ENCODE peak calls at places on chromosomes 13 and 19, in eight cellular contexts. One of them, this sample, is unnamed.

GRCh38 chr19:29329460-29330134 is 116.6 kb upstream of the UQCRFS1 start:
- DNase-seq in fibroblast of lung: no peak
- DNase-seq in activated CD8-positive, alpha-beta memory T cell treated with anti-CD3 and anti-CD28 coated beads for 1 hour: no peak
- DNase-seq in cardiac fibroblast: no peak
- DNase-seq in T-helper 2 cell: no peak
- DNase-seq in HEK293T: peak
- DNase-seq in stimulated activated CD4-positive, alpha-beta T cell treated with anti-CD3 and anti-CD28 coated beads, Interleukin-1b, Interleukin-23, amount 100 ng/mL, for 24 hours: no peak
- DNase-seq in omental fat pad: no peak
- DNase-seq in this sample: peak

GRCh38 chr19:35533822-35534521 is 716 bp downstream of the GAPDHS start:
- DNase-seq in activated CD8-positive, alpha-beta memory T cell treated with anti-CD3 and anti-CD28 coated beads for 1 hour: peak
- DNase-seq in HEK293T: no peak
- DNase-seq in cardiac fibroblast: peak
- DNase-seq in T-helper 2 cell: peak
- DNase-seq in stimulated activated CD4-positive, alpha-beta T cell treated with anti-CD3 and anti-CD28 coated beads, Interleukin-1b, Interleukin-23, amount 100 ng/mL, for 24 hours: no peak
- DNase-seq in fibroblast of lung: peak
- DNase-seq in omental fat pad: no peak
- DNase-seq in this sample: no peak

GRCh38 chr13:39506559-39507390 is 96.2 kb downstream of the LHFPL6 start:
- DNase-seq in activated CD8-positive, alpha-beta memory T cell treated with anti-CD3 and anti-CD28 coated beads for 1 hour: no peak
- DNase-seq in omental fat pad: no peak
- DNase-seq in fibroblast of lung: peak
- DNase-seq in stimulated activated CD4-positive, alpha-beta T cell treated with anti-CD3 and anti-CD28 coated beads, Interleukin-1b, Interleukin-23, amount 100 ng/mL, for 24 hours: no peak
- DNase-seq in T-helper 2 cell: no peak
- DNase-seq in cardiac fibroblast: no peak
- DNase-seq in HEK293T: no peak
- DNase-seq in this sample: no peak

GRCh38 chr19:15629003-15629880 is 11.5 kb upstream of the CYP4F3 start:
- DNase-seq in omental fat pad: peak
- DNase-seq in activated CD8-positive, alpha-beta memory T cell treated with anti-CD3 and anti-CD28 coated beads for 1 hour: peak
- DNase-seq in stimulated activated CD4-positive, alpha-beta T cell treated with anti-CD3 and anti-CD28 coated beads, Interleukin-1b, Interleukin-23, amount 100 ng/mL, for 24 hours: peak
- DNase-seq in fibroblast of lung: peak
- DNase-seq in cardiac fibroblast: peak
- DNase-seq in T-helper 2 cell: peak
- DNase-seq in HEK293T: peak
- DNase-seq in this sample: peak

GRCh38 chr13:58429917-58430316 is 798.4 kb downstream of the PCDH17 start:
- DNase-seq in fibroblast of lung: no peak
- DNase-seq in HEK293T: no peak
- DNase-seq in stimulated activated CD4-positive, alpha-beta T cell treated with anti-CD3 and anti-CD28 coated beads, Interleukin-1b, Interleukin-23, amount 100 ng/mL, for 24 hours: no peak
- DNase-seq in activated CD8-positive, alpha-beta memory T cell treated with anti-CD3 and anti-CD28 coated beads for 1 hour: no peak
- DNase-seq in cardiac fibroblast: no peak
- DNase-seq in omental fat pad: no peak
- DNase-seq in T-helper 2 cell: no peak
- DNase-seq in this sample: no peak

GRCh38 chr19:41570639-41571112 is 5.3 kb upstream of the CEACAM21 start:
- DNase-seq in T-helper 2 cell: peak
- DNase-seq in stimulated activated CD4-positive, alpha-beta T cell treated with anti-CD3 and anti-CD28 coated beads, Interleukin-1b, Interleukin-23, amount 100 ng/mL, for 24 hours: peak
- DNase-seq in omental fat pad: peak
- DNase-seq in activated CD8-positive, alpha-beta memory T cell treated with anti-CD3 and anti-CD28 coated beads for 1 hour: peak
- DNase-seq in fibroblast of lung: peak
- DNase-seq in cardiac fibroblast: peak
- DNase-seq in HEK293T: peak
- DNase-seq in this sample: peak

GRCh38 chr13:106187501-106187900 is 348.0 kb downstream of the EFNB2 start:
- DNase-seq in cardiac fibroblast: no peak
- DNase-seq in fibroblast of lung: no peak
- DNase-seq in omental fat pad: no peak
- DNase-seq in activated CD8-positive, alpha-beta memory T cell treated with anti-CD3 and anti-CD28 coated beads for 1 hour: no peak
- DNase-seq in T-helper 2 cell: no peak
- DNase-seq in stimulated activated CD4-positive, alpha-beta T cell treated with anti-CD3 and anti-CD28 coated beads, Interleukin-1b, Interleukin-23, amount 100 ng/mL, for 24 hours: no peak
- DNase-seq in HEK293T: no peak
- DNase-seq in this sample: no peak

GRCh38 chr13:32041429-32041828 is 9.9 kb downstream of the FRY start:
- DNase-seq in activated CD8-positive, alpha-beta memory T cell treated with anti-CD3 and anti-CD28 coated beads for 1 hour: no peak
- DNase-seq in T-helper 2 cell: no peak
- DNase-seq in stimulated activated CD4-positive, alpha-beta T cell treated with anti-CD3 and anti-CD28 coated beads, Interleukin-1b, Interleukin-23, amount 100 ng/mL, for 24 hours: no peak
- DNase-seq in HEK293T: no peak
- DNase-seq in cardiac fibroblast: no peak
- DNase-seq in fibroblast of lung: no peak
- DNase-seq in omental fat pad: no peak
- DNase-seq in this sample: no peak

GRCh38 chr13:77492982-77493381 is 42.5 kb upstream of the SCEL start:
- DNase-seq in omental fat pad: no peak
- DNase-seq in cardiac fibroblast: peak
- DNase-seq in HEK293T: peak
- DNase-seq in activated CD8-positive, alpha-beta memory T cell treated with anti-CD3 and anti-CD28 coated beads for 1 hour: no peak
- DNase-seq in stimulated activated CD4-positive, alpha-beta T cell treated with anti-CD3 and anti-CD28 coated beads, Interleukin-1b, Interleukin-23, amount 100 ng/mL, for 24 hours: no peak
- DNase-seq in fibroblast of lung: peak
- DNase-seq in T-helper 2 cell: no peak
- DNase-seq in this sample: no peak

GRCh38 chr13:36344886-36345437 is 1.2 kb downstream of the SPART start:
- DNase-seq in T-helper 2 cell: no peak
- DNase-seq in activated CD8-positive, alpha-beta memory T cell treated with anti-CD3 and anti-CD28 coated beads for 1 hour: no peak
- DNase-seq in fibroblast of lung: peak
- DNase-seq in omental fat pad: no peak
- DNase-seq in cardiac fibroblast: peak
- DNase-seq in HEK293T: no peak
- DNase-seq in stimulated activated CD4-positive, alpha-beta T cell treated with anti-CD3 and anti-CD28 coated beads, Interleukin-1b, Interleukin-23, amount 100 ng/mL, for 24 hours: no peak
- DNase-seq in this sample: no peak

GRCh38 chr19:54415208-54415900 is at the start of gene TTYH1:
- DNase-seq in fibroblast of lung: no peak
- DNase-seq in HEK293T: peak
- DNase-seq in omental fat pad: no peak
- DNase-seq in stimulated activated CD4-positive, alpha-beta T cell treated with anti-CD3 and anti-CD28 coated beads, Interleukin-1b, Interleukin-23, amount 100 ng/mL, for 24 hours: no peak
- DNase-seq in T-helper 2 cell: peak
- DNase-seq in cardiac fibroblast: no peak
- DNase-seq in activated CD8-positive, alpha-beta memory T cell treated with anti-CD3 and anti-CD28 coated beads for 1 hour: peak
- DNase-seq in this sample: no peak

GRCh38 chr13:97982286-97982685 is 28.8 kb downstream of the IPO5 start:
- DNase-seq in HEK293T: no peak
- DNase-seq in fibroblast of lung: peak
- DNase-seq in stimulated activated CD4-positive, alpha-beta T cell treated with anti-CD3 and anti-CD28 coated beads, Interleukin-1b, Interleukin-23, amount 100 ng/mL, for 24 hours: no peak
- DNase-seq in cardiac fibroblast: peak
- DNase-seq in omental fat pad: no peak
- DNase-seq in T-helper 2 cell: no peak
- DNase-seq in activated CD8-positive, alpha-beta memory T cell treated with anti-CD3 and anti-CD28 coated beads for 1 hour: no peak
- DNase-seq in this sample: no peak

GRCh38 chr19:13999085-13999484 is 7.0 kb downstream of the RFX1 start:
- DNase-seq in T-helper 2 cell: no peak
- DNase-seq in omental fat pad: no peak
- DNase-seq in stimulated activated CD4-positive, alpha-beta T cell treated with anti-CD3 and anti-CD28 coated beads, Interleukin-1b, Interleukin-23, amount 100 ng/mL, for 24 hours: no peak
- DNase-seq in cardiac fibroblast: no peak
- DNase-seq in activated CD8-positive, alpha-beta memory T cell treated with anti-CD3 and anti-CD28 coated beads for 1 hour: no peak
- DNase-seq in HEK293T: no peak
- DNase-seq in fibroblast of lung: no peak
- DNase-seq in this sample: no peak

GRCh38 chr19:3687774-3688706 is 12.2 kb downstream of the PIP5K1C start:
- DNase-seq in fibroblast of lung: no peak
- DNase-seq in activated CD8-positive, alpha-beta memory T cell treated with anti-CD3 and anti-CD28 coated beads for 1 hour: peak
- DNase-seq in T-helper 2 cell: no peak
- DNase-seq in omental fat pad: no peak
- DNase-seq in stimulated activated CD4-positive, alpha-beta T cell treated with anti-CD3 and anti-CD28 coated beads, Interleukin-1b, Interleukin-23, amount 100 ng/mL, for 24 hours: no peak
- DNase-seq in HEK293T: no peak
- DNase-seq in cardiac fibroblast: no peak
- DNase-seq in this sample: no peak

GRCh38 chr13:23384111-23384510 is 49.4 kb downstream of the SACS start:
- DNase-seq in cardiac fibroblast: no peak
- DNase-seq in T-helper 2 cell: no peak
- DNase-seq in HEK293T: no peak
- DNase-seq in activated CD8-positive, alpha-beta memory T cell treated with anti-CD3 and anti-CD28 coated beads for 1 hour: no peak
- DNase-seq in omental fat pad: no peak
- DNase-seq in fibroblast of lung: peak
- DNase-seq in stimulated activated CD4-positive, alpha-beta T cell treated with anti-CD3 and anti-CD28 coated beads, Interleukin-1b, Interleukin-23, amount 100 ng/mL, for 24 hours: no peak
- DNase-seq in this sample: no peak

GRCh38 chr19:4103073-4103418 is 20.9 kb downstream of the MAP2K2 start:
- DNase-seq in HEK293T: no peak
- DNase-seq in activated CD8-positive, alpha-beta memory T cell treated with anti-CD3 and anti-CD28 coated beads for 1 hour: no peak
- DNase-seq in cardiac fibroblast: no peak
- DNase-seq in fibroblast of lung: peak
- DNase-seq in stimulated activated CD4-positive, alpha-beta T cell treated with anti-CD3 and anti-CD28 coated beads, Interleukin-1b, Interleukin-23, amount 100 ng/mL, for 24 hours: no peak
- DNase-seq in omental fat pad: no peak
- DNase-seq in T-helper 2 cell: no peak
- DNase-seq in this sample: no peak

GRCh38 chr13:34731486-34731885 is 210.6 kb upstream of the NBEA start:
- DNase-seq in HEK293T: no peak
- DNase-seq in activated CD8-positive, alpha-beta memory T cell treated with anti-CD3 and anti-CD28 coated beads for 1 hour: no peak
- DNase-seq in T-helper 2 cell: no peak
- DNase-seq in fibroblast of lung: peak
- DNase-seq in omental fat pad: no peak
- DNase-seq in cardiac fibroblast: no peak
- DNase-seq in stimulated activated CD4-positive, alpha-beta T cell treated with anti-CD3 and anti-CD28 coated beads, Interleukin-1b, Interleukin-23, amount 100 ng/mL, for 24 hours: no peak
- DNase-seq in this sample: no peak

GRCh38 chr13:22040810-22041364 is 370.0 kb downstream of the FGF9 start:
- DNase-seq in cardiac fibroblast: no peak
- DNase-seq in stimulated activated CD4-positive, alpha-beta T cell treated with anti-CD3 and anti-CD28 coated beads, Interleukin-1b, Interleukin-23, amount 100 ng/mL, for 24 hours: no peak
- DNase-seq in omental fat pad: no peak
- DNase-seq in fibroblast of lung: no peak
- DNase-seq in activated CD8-positive, alpha-beta memory T cell treated with anti-CD3 and anti-CD28 coated beads for 1 hour: no peak
- DNase-seq in HEK293T: no peak
- DNase-seq in T-helper 2 cell: no peak
- DNase-seq in this sample: no peak

GRCh38 chr19:7783991-7784421 is 21.0 kb downstream of the CLEC4M start:
- DNase-seq in T-helper 2 cell: no peak
- DNase-seq in activated CD8-positive, alpha-beta memory T cell treated with anti-CD3 and anti-CD28 coated beads for 1 hour: no peak
- DNase-seq in fibroblast of lung: peak
- DNase-seq in HEK293T: no peak
- DNase-seq in stimulated activated CD4-positive, alpha-beta T cell treated with anti-CD3 and anti-CD28 coated beads, Interleukin-1b, Interleukin-23, amount 100 ng/mL, for 24 hours: no peak
- DNase-seq in cardiac fibroblast: peak
- DNase-seq in omental fat pad: no peak
- DNase-seq in this sample: no peak

GRCh38 chr13:55615080-55615479 is 1525.6 kb upstream of the PRR20A start:
- DNase-seq in HEK293T: no peak
- DNase-seq in activated CD8-positive, alpha-beta memory T cell treated with anti-CD3 and anti-CD28 coated beads for 1 hour: no peak
- DNase-seq in fibroblast of lung: no peak
- DNase-seq in stimulated activated CD4-positive, alpha-beta T cell treated with anti-CD3 and anti-CD28 coated beads, Interleukin-1b, Interleukin-23, amount 100 ng/mL, for 24 hours: no peak
- DNase-seq in cardiac fibroblast: no peak
- DNase-seq in T-helper 2 cell: no peak
- DNase-seq in omental fat pad: no peak
- DNase-seq in this sample: no peak

GRCh38 chr13:93218583-93218982 is 8.0 kb upstream of the GPC6 start:
- DNase-seq in fibroblast of lung: no peak
- DNase-seq in activated CD8-positive, alpha-beta memory T cell treated with anti-CD3 and anti-CD28 coated beads for 1 hour: no peak
- DNase-seq in cardiac fibroblast: no peak
- DNase-seq in stimulated activated CD4-positive, alpha-beta T cell treated with anti-CD3 and anti-CD28 coated beads, Interleukin-1b, Interleukin-23, amount 100 ng/mL, for 24 hours: no peak
- DNase-seq in HEK293T: no peak
- DNase-seq in T-helper 2 cell: no peak
- DNase-seq in omental fat pad: no peak
- DNase-seq in this sample: no peak

GRCh38 chr19:1324792-1325567 is 39.3 kb downstream of the EFNA2 start:
- DNase-seq in HEK293T: peak
- DNase-seq in T-helper 2 cell: no peak
- DNase-seq in fibroblast of lung: peak
- DNase-seq in stimulated activated CD4-positive, alpha-beta T cell treated with anti-CD3 and anti-CD28 coated beads, Interleukin-1b, Interleukin-23, amount 100 ng/mL, for 24 hours: peak
- DNase-seq in omental fat pad: peak
- DNase-seq in cardiac fibroblast: peak
- DNase-seq in activated CD8-positive, alpha-beta memory T cell treated with anti-CD3 and anti-CD28 coated beads for 1 hour: no peak
- DNase-seq in this sample: no peak

GRCh38 chr13:44812818-44813217 is 176.5 kb downstream of the NUFIP1 start:
- DNase-seq in fibroblast of lung: peak
- DNase-seq in omental fat pad: no peak
- DNase-seq in activated CD8-positive, alpha-beta memory T cell treated with anti-CD3 and anti-CD28 coated beads for 1 hour: no peak
- DNase-seq in T-helper 2 cell: no peak
- DNase-seq in HEK293T: no peak
- DNase-seq in cardiac fibroblast: peak
- DNase-seq in stimulated activated CD4-positive, alpha-beta T cell treated with anti-CD3 and anti-CD28 coated beads, Interleukin-1b, Interleukin-23, amount 100 ng/mL, for 24 hours: no peak
- DNase-seq in this sample: no peak

GRCh38 chr19:9885077-9885552 is 50.0 kb downstream of the PIN1 start:
- DNase-seq in T-helper 2 cell: no peak
- DNase-seq in fibroblast of lung: peak
- DNase-seq in cardiac fibroblast: peak
- DNase-seq in omental fat pad: no peak
- DNase-seq in stimulated activated CD4-positive, alpha-beta T cell treated with anti-CD3 and anti-CD28 coated beads, Interleukin-1b, Interleukin-23, amount 100 ng/mL, for 24 hours: no peak
- DNase-seq in activated CD8-positive, alpha-beta memory T cell treated with anti-CD3 and anti-CD28 coated beads for 1 hour: no peak
- DNase-seq in HEK293T: peak
- DNase-seq in this sample: no peak

GRCh38 chr19:2602391-2603181 is 99.9 kb downstream of the GNG7 start:
- DNase-seq in stimulated activated CD4-positive, alpha-beta T cell treated with anti-CD3 and anti-CD28 coated beads, Interleukin-1b, Interleukin-23, amount 100 ng/mL, for 24 hours: no peak
- DNase-seq in T-helper 2 cell: no peak
- DNase-seq in cardiac fibroblast: peak
- DNase-seq in omental fat pad: no peak
- DNase-seq in activated CD8-positive, alpha-beta memory T cell treated with anti-CD3 and anti-CD28 coated beads for 1 hour: no peak
- DNase-seq in HEK293T: no peak
- DNase-seq in fibroblast of lung: peak
- DNase-seq in this sample: no peak

GRCh38 chr13:41579168-41579567 is 121.8 kb downstream of the RGCC start:
- DNase-seq in stimulated activated CD4-positive, alpha-beta T cell treated with anti-CD3 and anti-CD28 coated beads, Interleukin-1b, Interleukin-23, amount 100 ng/mL, for 24 hours: no peak
- DNase-seq in T-helper 2 cell: no peak
- DNase-seq in HEK293T: no peak
- DNase-seq in activated CD8-positive, alpha-beta memory T cell treated with anti-CD3 and anti-CD28 coated beads for 1 hour: no peak
- DNase-seq in omental fat pad: no peak
- DNase-seq in fibroblast of lung: no peak
- DNase-seq in cardiac fibroblast: no peak
- DNase-seq in this sample: no peak

GRCh38 chr19:5090780-5091575 is 122.1 kb downstream of the KDM4B start:
- DNase-seq in activated CD8-positive, alpha-beta memory T cell treated with anti-CD3 and anti-CD28 coated beads for 1 hour: no peak
- DNase-seq in T-helper 2 cell: no peak
- DNase-seq in stimulated activated CD4-positive, alpha-beta T cell treated with anti-CD3 and anti-CD28 coated beads, Interleukin-1b, Interleukin-23, amount 100 ng/mL, for 24 hours: no peak
- DNase-seq in fibroblast of lung: peak
- DNase-seq in cardiac fibroblast: peak
- DNase-seq in omental fat pad: no peak
- DNase-seq in HEK293T: no peak
- DNase-seq in this sample: peak

GRCh38 chr19:4474504-4475136 is 2.5 kb downstream of the HDGFL2 start:
- DNase-seq in stimulated activated CD4-positive, alpha-beta T cell treated with anti-CD3 and anti-CD28 coated beads, Interleukin-1b, Interleukin-23, amount 100 ng/mL, for 24 hours: no peak
- DNase-seq in activated CD8-positive, alpha-beta memory T cell treated with anti-CD3 and anti-CD28 coated beads for 1 hour: no peak
- DNase-seq in HEK293T: peak
- DNase-seq in T-helper 2 cell: no peak
- DNase-seq in cardiac fibroblast: peak
- DNase-seq in omental fat pad: no peak
- DNase-seq in fibroblast of lung: peak
- DNase-seq in this sample: peak

GRCh38 chr13:73417012-73417615 is 358.3 kb downstream of the KLF5 start:
- DNase-seq in fibroblast of lung: no peak
- DNase-seq in stimulated activated CD4-positive, alpha-beta T cell treated with anti-CD3 and anti-CD28 coated beads, Interleukin-1b, Interleukin-23, amount 100 ng/mL, for 24 hours: no peak
- DNase-seq in HEK293T: peak
- DNase-seq in activated CD8-positive, alpha-beta memory T cell treated with anti-CD3 and anti-CD28 coated beads for 1 hour: no peak
- DNase-seq in cardiac fibroblast: peak
- DNase-seq in omental fat pad: no peak
- DNase-seq in T-helper 2 cell: no peak
- DNase-seq in this sample: no peak

GRCh38 chr19:37136118-37136517 is 36.4 kb downstream of the ZNF585A start:
- DNase-seq in cardiac fibroblast: no peak
- DNase-seq in activated CD8-positive, alpha-beta memory T cell treated with anti-CD3 and anti-CD28 coated beads for 1 hour: no peak
- DNase-seq in stimulated activated CD4-positive, alpha-beta T cell treated with anti-CD3 and anti-CD28 coated beads, Interleukin-1b, Interleukin-23, amount 100 ng/mL, for 24 hours: no peak
- DNase-seq in HEK293T: no peak
- DNase-seq in T-helper 2 cell: no peak
- DNase-seq in fibroblast of lung: no peak
- DNase-seq in omental fat pad: no peak
- DNase-seq in this sample: no peak

GRCh38 chr13:101453784-101454201 is 1.3 kb downstream of the ITGBL1 start:
- DNase-seq in fibroblast of lung: no peak
- DNase-seq in HEK293T: no peak
- DNase-seq in T-helper 2 cell: no peak
- DNase-seq in activated CD8-positive, alpha-beta memory T cell treated with anti-CD3 and anti-CD28 coated beads for 1 hour: no peak
- DNase-seq in stimulated activated CD4-positive, alpha-beta T cell treated with anti-CD3 and anti-CD28 coated beads, Interleukin-1b, Interleukin-23, amount 100 ng/mL, for 24 hours: no peak
- DNase-seq in cardiac fibroblast: no peak
- DNase-seq in omental fat pad: no peak
- DNase-seq in this sample: no peak

GRCh38 chr19:13198634-13199033 is 48.4 kb downstream of the IER2 start:
- DNase-seq in T-helper 2 cell: no peak
- DNase-seq in activated CD8-positive, alpha-beta memory T cell treated with anti-CD3 and anti-CD28 coated beads for 1 hour: no peak
- DNase-seq in HEK293T: no peak
- DNase-seq in cardiac fibroblast: no peak
- DNase-seq in omental fat pad: no peak
- DNase-seq in fibroblast of lung: no peak
- DNase-seq in stimulated activated CD4-positive, alpha-beta T cell treated with anti-CD3 and anti-CD28 coated beads, Interleukin-1b, Interleukin-23, amount 100 ng/mL, for 24 hours: no peak
- DNase-seq in this sample: no peak

This sample was measured in neuronal stem cell.